ENCODE peak calls at places on chromosome 18, in five cellular contexts. Y is ovary, T is neural progenitor cell, R is transverse colon, G is GM06990. A is an unnamed sample.

GRCh38 chr18:7567487-7568425 is 640 bp downstream of the PTPRM start:
- DNase-seq in R (peak; percentile 27), G (peak; percentile 6), Y (peak; percentile 54), T (peak; percentile 86), A (peak; percentile 54)

GRCh38 chr18:27863780-27864430 is 313.0 kb downstream of the CDH2 start:
- DNase-seq in T (no peak), R (no peak), Y (no peak), G (no peak), A (no peak)

GRCh38 chr18:39191931-39192330 is 1626.3 kb upstream of the CELF4 start:
- DNase-seq in T (no peak), G (no peak), R (no peak), Y (no peak), A (no peak)

GRCh38 chr18:76827205-76827885 is 5.0 kb downstream of the ZNF236 start:
- DNase-seq in R (no peak), G (no peak), Y (no peak), T (no peak), A (no peak)

GRCh38 chr18:7202119-7202680 is 28.7 kb upstream of the LRRC30 start:
- DNase-seq in G (no peak), T (no peak), R (no peak), Y (no peak), A (no peak)

GRCh38 chr18:50558948-50559749 is 738 bp upstream of the MAPK4 start:
- DNase-seq in G (no peak), Y (no peak), T (peak; percentile 4), R (no peak), A (no peak)

GRCh38 chr18:23703057-23703986 is 14.1 kb downstream of the LAMA3 start:
- DNase-seq in R (no peak), Y (no peak), T (peak; percentile 49), G (no peak), A (peak; percentile 63)

GRCh38 chr18:24271381-24272331 is 126.0 kb downstream of the OSBPL1A start:
- DNase-seq in G (peak; percentile 29), T (peak; percentile 95), R (peak; percentile 73), Y (peak; percentile 70), A (peak; percentile 83)

GRCh38 chr18:35005963-35006577 is 35.1 kb upstream of the MAPRE2 start:
- DNase-seq in T (peak; percentile 67), Y (no peak), G (no peak), R (no peak), A (peak; percentile 52)

GRCh38 chr18:44098551-44099098 is 582.1 kb upstream of the SETBP1 start:
- DNase-seq in G (peak; percentile 3), Y (no peak), T (peak; percentile 39), R (peak; percentile 12), A (peak; percentile 56)

GRCh38 chr18:21052385-21052784 is 59.2 kb downstream of the ROCK1 start:
- DNase-seq in R (no peak), G (no peak), T (peak; percentile 3), Y (no peak), A (no peak)

GRCh38 chr18:41216604-41217003 is 738.4 kb upstream of the PIK3C3 start:
- DNase-seq in G (no peak), Y (no peak), R (no peak), T (no peak), A (no peak)

GRCh38 chr18:77067315-77068061 is 65.1 kb downstream of the MBP start:
- DNase-seq in G (peak; percentile 76), R (peak; percentile 63), T (no peak), Y (peak; percentile 77), A (peak; percentile 89)

GRCh38 chr18:11258014-11258413 is 108.6 kb upstream of the PIEZO2 start:
- DNase-seq in Y (no peak), G (no peak), T (no peak), R (no peak), A (no peak)

GRCh38 chr18:4126939-4127338 is 328.2 kb downstream of the DLGAP1 start:
- DNase-seq in R (no peak), T (no peak), G (no peak), Y (no peak), A (no peak)

GRCh38 chr18:40864846-40865245 is 1090.2 kb upstream of the PIK3C3 start:
- DNase-seq in Y (no peak), G (no peak), T (no peak), R (no peak), A (no peak)

GRCh38 chr18:2968559-2968958 is 44.4 kb downstream of the LPIN2 start:
- DNase-seq in T (no peak), G (no peak), Y (no peak), R (no peak), A (no peak)

GRCh38 chr18:2971741-2972552 is 41.0 kb downstream of the LPIN2 start:
- DNase-seq in G (peak; percentile 73), Y (peak; percentile 49), T (no peak), R (peak; percentile 59), A (no peak)

GRCh38 chr18:2969695-2970094 is 43.2 kb downstream of the LPIN2 start:
- DNase-seq in T (no peak), G (no peak), Y (no peak), R (no peak), A (no peak)

GRCh38 chr18:2970344-2970743 is 42.6 kb downstream of the LPIN2 start:
- DNase-seq in T (no peak), Y (no peak), R (no peak), G (no peak), A (no peak)

DNA sequence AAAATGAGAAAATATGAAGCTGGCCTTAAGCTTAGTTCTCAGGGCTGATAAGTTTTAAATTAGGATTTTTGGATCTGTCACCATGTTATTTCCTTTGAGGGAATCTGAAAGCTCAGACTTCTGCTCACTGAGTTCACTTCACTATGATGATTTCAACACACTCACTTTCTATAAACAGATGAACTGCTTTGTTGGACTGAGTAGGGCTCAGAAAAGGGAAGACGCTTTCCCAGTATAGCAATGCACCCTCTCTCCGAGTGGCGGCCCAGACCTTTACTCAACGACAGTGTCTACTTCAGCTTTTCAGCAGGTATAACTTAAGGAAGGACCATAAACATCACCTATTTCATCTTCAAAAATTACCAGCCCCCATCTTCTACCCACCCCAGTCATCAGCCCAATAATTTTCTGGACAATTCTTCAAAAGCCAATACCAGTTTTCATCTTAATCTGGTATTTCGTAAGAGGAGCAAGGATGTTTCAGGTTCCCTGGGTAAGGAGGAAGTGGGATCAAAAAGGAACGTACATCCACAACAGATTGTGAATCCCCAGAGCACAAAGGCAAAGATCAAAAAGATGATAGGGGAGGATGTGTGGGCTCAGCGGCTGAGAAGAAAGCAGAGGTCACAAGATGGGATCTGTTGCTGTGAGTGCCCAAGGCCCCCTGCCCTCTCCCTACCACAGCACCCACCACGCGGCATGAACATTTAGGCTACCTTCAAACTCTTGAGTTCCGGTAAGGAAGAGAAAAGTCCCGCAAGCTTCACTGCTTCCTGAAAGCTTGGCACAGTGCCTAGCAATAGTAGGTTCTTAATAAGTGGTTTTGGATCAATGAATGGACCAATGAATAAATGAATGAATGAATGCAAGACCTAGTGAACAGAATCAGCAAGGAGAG is 41.9 kb downstream of the LPIN2 start:
- DNase-seq in R (no peak), Y (no peak), G (peak; percentile 62), T (no peak), A (no peak)
- H3K4me3 ChIP-seq in R (no peak overlapping the region), Y (no peak overlapping the region), G (peak overlapping the region; percentile 47), T (no peak overlapping the region), A (no peak overlapping the region)

DNA sequence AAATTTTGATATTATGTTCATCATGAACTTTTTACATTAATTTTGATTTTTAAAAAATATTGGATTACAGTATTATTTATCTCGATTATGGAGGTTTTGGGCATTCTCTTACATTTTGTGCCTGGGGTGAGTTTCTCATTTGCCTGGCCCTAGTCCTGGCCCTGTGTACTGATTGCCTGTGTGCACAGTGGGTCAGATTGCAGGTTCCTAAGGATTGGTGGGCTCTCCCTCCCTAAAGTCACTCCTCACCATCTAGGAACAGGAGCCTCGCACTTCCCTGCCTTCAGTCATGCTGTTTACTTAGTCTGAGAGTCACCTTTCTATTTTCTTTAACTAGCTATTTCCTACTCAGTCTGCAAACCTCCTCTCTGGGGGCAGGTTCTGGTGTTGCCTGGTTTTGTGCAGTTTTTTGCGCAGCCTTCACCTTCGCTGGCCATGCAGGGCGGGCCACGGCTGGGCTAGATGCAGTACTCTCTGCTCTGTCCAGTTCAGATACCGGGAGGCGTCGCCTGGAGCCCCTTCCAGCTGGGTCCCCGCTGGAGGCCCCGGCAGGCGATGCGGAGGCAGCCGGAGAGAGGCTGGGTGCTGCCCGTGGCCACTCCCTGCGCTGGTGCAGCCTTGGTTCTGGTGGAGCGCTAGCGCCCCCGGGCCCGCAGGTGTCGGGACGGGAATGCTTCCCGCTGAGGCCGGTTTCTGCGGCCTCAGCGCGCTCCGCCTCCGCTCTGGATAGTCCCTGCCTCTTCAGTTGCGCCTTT is 23.3 kb upstream of the MC5R start:
- DNase-seq in Y (peak; percentile 27), R (peak; percentile 79), G (peak; percentile 32), T (peak; percentile 80), A (peak; percentile 81)
- H3K4me3 ChIP-seq in Y (peak overlapping the region; percentile 1), R (no peak overlapping the region), G (no peak overlapping the region), T (peak overlapping the region; percentile 49), A (peak overlapping the region; percentile 42)

GRCh38 chr18:79614211-79615028 is 65.2 kb upstream of the CTDP1 start:
- DNase-seq in R (no peak), Y (peak; percentile 11), G (no peak), T (no peak), A (no peak)

GRCh38 chr18:79615091-79615490 is 64.5 kb upstream of the CTDP1 start:
- DNase-seq in G (no peak), Y (peak; percentile 8), R (no peak), T (no peak), A (no peak)

GRCh38 chr18:79617521-79618500 is 61.8 kb upstream of the CTDP1 start:
- DNase-seq in Y (no peak), T (no peak), G (no peak), R (no peak), A (no peak)

GRCh38 chr18:79615586-79615985 is 64.0 kb upstream of the CTDP1 start:
- DNase-seq in R (no peak), G (no peak), Y (peak; percentile 8), T (no peak), A (no peak)

DNA sequence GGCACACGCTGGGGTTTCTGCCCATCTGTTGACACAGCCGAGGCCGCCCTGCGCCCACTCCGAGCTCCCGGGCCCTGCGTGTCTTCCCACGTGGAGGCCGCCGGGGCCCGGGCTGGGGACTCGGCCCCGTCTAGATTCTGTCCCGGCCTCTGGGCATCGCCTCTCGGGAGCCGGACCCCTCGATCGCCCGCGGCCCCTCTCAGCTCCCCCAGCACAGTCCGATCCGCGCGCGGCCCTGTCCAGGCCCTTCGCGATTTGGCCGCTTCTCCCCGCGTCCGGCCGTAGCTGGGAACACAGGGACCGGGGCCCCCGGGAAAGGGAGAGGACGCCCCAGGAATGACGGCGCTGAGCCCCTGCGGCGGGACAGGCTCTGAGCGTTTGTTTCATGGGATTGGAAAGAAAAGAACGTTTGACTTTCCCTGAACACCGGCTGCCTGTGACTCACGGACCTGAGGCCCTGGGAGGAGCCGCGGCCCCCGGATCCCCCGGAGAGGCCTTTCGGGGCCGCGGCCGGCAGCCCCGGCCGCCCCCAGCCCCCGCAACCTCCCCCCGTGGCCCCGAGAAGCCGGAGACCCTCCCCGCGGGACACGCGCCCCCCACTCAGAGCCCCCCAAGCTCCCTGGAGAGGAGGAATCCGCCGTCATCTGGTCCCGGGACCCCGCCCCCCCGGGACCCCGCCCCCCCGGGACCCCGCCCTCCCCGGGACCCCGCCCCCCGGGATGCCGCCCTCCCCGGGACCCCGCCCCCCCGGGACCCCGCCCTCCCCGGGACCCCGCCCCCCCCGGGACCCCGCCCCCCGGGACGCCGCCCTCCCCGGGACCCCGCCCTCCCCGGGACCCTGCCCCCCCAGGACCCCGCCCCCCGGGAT is 62.7 kb upstream of the CTDP1 start:
- DNase-seq in G (no peak), R (peak; percentile 3), T (peak; percentile 54), Y (peak; percentile 40), A (peak; percentile 3)
- H3K4me3 ChIP-seq in G (no peak overlapping the region), R (no peak overlapping the region), T (peak overlapping the region; percentile 37), Y (no peak overlapping the region), A (no peak overlapping the region)

DNA sequence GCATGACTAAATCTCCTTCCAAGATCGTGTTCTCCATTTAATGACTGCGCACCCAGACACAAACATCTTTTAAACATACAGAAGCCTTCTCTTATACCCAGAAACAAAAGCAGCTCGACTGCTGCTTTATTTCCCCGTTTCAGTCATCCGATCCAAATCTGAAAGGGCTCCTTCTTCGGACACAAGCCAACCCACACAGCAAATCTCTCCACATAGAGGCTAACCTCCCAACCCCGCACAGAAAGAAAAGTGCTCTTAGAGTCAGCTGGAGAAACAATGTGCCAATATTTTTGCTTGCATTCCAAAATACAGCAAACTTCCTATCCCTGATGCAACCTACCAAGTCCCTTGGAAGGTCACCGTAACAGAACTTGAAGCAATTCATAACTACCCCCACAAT is 29.1 kb downstream of the GAREM1 start:
- DNase-seq in G (no peak), T (no peak), R (no peak), Y (no peak), A (no peak)
- H3K4me3 ChIP-seq in G (no peak overlapping the region), T (no peak overlapping the region), R (no peak overlapping the region), Y (no peak overlapping the region), A (no peak overlapping the region)